ENCODE peak calls at places on chromosomes 3 and 15, in ten cellular contexts. Q is EL; L is nucleus accumbens; Z is lung microvascular endothelial cell; W is non-pigmented ciliary epithelial cell; K is activated CD8-positive, alpha-beta memory T cell treated with anti-CD3 and anti-CD28 coated beads for 48 hours; A is neural crest cell; P is T follicular helper cell; Y is SK-MEL-5; N is neural progenitor cell. G is an unnamed sample.

GRCh38 chr3:86986666-86987420 is 4.1 kb downstream of the VGLL3 start:
- DNase-seq in Q (peak), L (no peak), Z (no peak), W (no peak), K (no peak), A (no peak), P (no peak), Y (no peak), N (no peak), G (no peak)

GRCh38 chr3:113783980-113784379 is 37.1 kb downstream of the ATP6V1A start:
- DNase-seq in Q (peak), L (no peak), Z (peak), W (no peak), K (no peak), A (no peak), P (no peak), Y (peak), N (no peak), G (no peak)

GRCh38 chr3:153273767-153274443 is 111.9 kb downstream of the RAP2B start:
- DNase-seq in Q (peak), L (no peak), Z (no peak), W (no peak), K (no peak), A (no peak), P (no peak), Y (peak), N (no peak), G (no peak)

GRCh38 chr3:41920406-41920970 is 41.4 kb downstream of the ULK4 start:
- DNase-seq in Q (no peak), L (no peak), Z (no peak), W (no peak), K (no peak), A (no peak), P (no peak), Y (no peak), N (peak), G (no peak)

GRCh38 chr15:61480863-61481262 is 251.8 kb upstream of the RORA start:
- DNase-seq in Q (no peak), L (no peak), Z (no peak), W (no peak), K (no peak), A (no peak), P (no peak), Y (no peak), N (peak), G (no peak)

GRCh38 chr15:77538793-77539487 is 93.8 kb downstream of the LINGO1 start:
- DNase-seq in Q (no peak), L (no peak), Z (no peak), W (no peak), K (no peak), A (no peak), P (no peak), Y (no peak), N (no peak), G (no peak)

GRCh38 chr3:124923833-124924232 is 10.7 kb downstream of the MUC13 start:
- DNase-seq in Q (peak), L (no peak), Z (no peak), W (no peak), K (no peak), A (no peak), P (no peak), Y (no peak), N (no peak), G (no peak)

GRCh38 chr3:146072824-146073223 is 88.2 kb downstream of the PLOD2 start:
- DNase-seq in Q (no peak), L (no peak), Z (no peak), W (no peak), K (no peak), A (no peak), P (no peak), Y (no peak), N (no peak), G (no peak)

GRCh38 chr15:101451192-101451799 is 38.2 kb downstream of the PCSK6 start:
- DNase-seq in Q (no peak), L (no peak), Z (peak), W (no peak), K (no peak), A (no peak), P (no peak), Y (no peak), N (no peak), G (no peak)

GRCh38 chr3:120459196-120459595 is 8.4 kb upstream of the FSTL1 start:
- DNase-seq in Q (peak), L (no peak), Z (no peak), W (no peak), K (no peak), A (no peak), P (no peak), Y (peak), N (no peak), G (no peak)

GRCh38 chr3:44120721-44121582 is 120.7 kb upstream of the TOPAZ1 start:
- DNase-seq in Q (peak), L (no peak), Z (no peak), W (no peak), K (no peak), A (no peak), P (no peak), Y (peak), N (no peak), G (peak)

GRCh38 chr15:52236015-52236414 is 44.8 kb upstream of the GNB5 start:
- DNase-seq in Q (no peak), L (no peak), Z (peak), W (no peak), K (no peak), A (no peak), P (no peak), Y (no peak), N (no peak), G (no peak)